ENCODE peak calls at places on chromosomes 12 and 14, in seven cellular contexts. B is ecto neural progenitor cell, Y is PC-3, V is cerebellum, U is A549, C is epithelial cell of esophagus, H is NCI-H2029. M is an unnamed sample.

GRCh38 chr14:92603309-92604257 is 90.0 kb downstream of the RIN3 start:
- DNase-seq in B (peak), Y (peak), V (peak), U (peak), C (peak), H (peak), M (no peak)

GRCh38 chr14:48125654-48126053 is 450.2 kb upstream of the MDGA2 start:
- DNase-seq in B (peak), Y (no peak), V (no peak), U (no peak), C (no peak), H (no peak), M (no peak)

GRCh38 chr14:75404843-75405242 is 23.0 kb upstream of the JDP2 start:
- DNase-seq in B (no peak), Y (no peak), V (no peak), U (no peak), C (peak), H (no peak), M (no peak)

GRCh38 chr12:74491374-74491773 is 46.3 kb upstream of the ATXN7L3B start:
- DNase-seq in B (no peak), Y (no peak), V (no peak), U (no peak), C (no peak), H (no peak), M (no peak)

GRCh38 chr14:32507029-32507984 is 178.2 kb downstream of the AKAP6 start:
- DNase-seq in B (no peak), Y (peak), V (no peak), U (peak), C (peak), H (no peak), M (peak)

GRCh38 chr12:120984351-120984898 is 6.1 kb downstream of the HNF1A start:
- DNase-seq in B (no peak), Y (no peak), V (no peak), U (peak), C (no peak), H (no peak), M (no peak)

GRCh38 chr12:3491938-3492867 is 1.2 kb downstream of the PRMT8 start:
- DNase-seq in B (peak), Y (peak), V (peak), U (peak), C (peak), H (peak), M (peak)

GRCh38 chr12:131789638-131790037 is 38.6 kb upstream of the MMP17 start:
- DNase-seq in B (no peak), Y (no peak), V (no peak), U (no peak), C (no peak), H (no peak), M (no peak)

GRCh38 chr12:12671850-12672660 is 23.9 kb downstream of the GPR19 start:
- DNase-seq in B (no peak), Y (peak), V (no peak), U (no peak), C (no peak), H (no peak), M (peak)

GRCh38 chr14:69559581-69560011 is 15.1 kb downstream of the CCDC177 start:
- DNase-seq in B (peak), Y (no peak), V (peak), U (no peak), C (peak), H (no peak), M (no peak)

GRCh38 chr12:59113831-59114273 is 193.5 kb upstream of the LRIG3 start:
- DNase-seq in B (peak), Y (peak), V (peak), U (peak), C (peak), H (peak), M (peak)

GRCh38 chr12:78392918-78393317 is 471.7 kb upstream of the SYT1 start:
- DNase-seq in B (no peak), Y (peak), V (peak), U (peak), C (peak), H (no peak), M (peak)

GRCh38 chr12:1656894-1657293 is 27.9 kb downstream of the WNT5B start:
- DNase-seq in B (no peak), Y (no peak), V (no peak), U (no peak), C (no peak), H (no peak), M (no peak)

GRCh38 chr12:115648463-115648862 is 629.0 kb downstream of the MED13L start:
- DNase-seq in B (no peak), Y (peak), V (no peak), U (no peak), C (peak), H (no peak), M (no peak)

GRCh38 chr14:56126514-56126913 is 8.3 kb downstream of the PELI2 start:
- DNase-seq in B (no peak), Y (no peak), V (no peak), U (no peak), C (no peak), H (no peak), M (no peak)

GRCh38 chr12:55653031-55653430 is 16.3 kb downstream of the OR10P1 start:
- DNase-seq in B (no peak), Y (no peak), V (no peak), U (no peak), C (no peak), H (no peak), M (no peak)

GRCh38 chr12:27236498-27236897 is 7.6 kb upstream of the STK38L start:
- DNase-seq in B (no peak), Y (peak), V (no peak), U (no peak), C (peak), H (no peak), M (peak)

M was measured in ELR.